ENCODE peak calls at places on chromosomes 13 and 19, in six cellular contexts. T is heart right ventricle, G is osteoblast, M is pancreas, P is left lung, H is breast epithelium. L is an unnamed sample.

GRCh38 chr13:74907788-74908187 is 574.2 kb downstream of the TBC1D4 start:
- DNase-seq in T (no peak), G (no peak), M (no peak), P (no peak), H (no peak), L (no peak)

GRCh38 chr19:23972161-23972560 is 57.5 kb downstream of the ZNF726 start:
- DNase-seq in T (no peak), G (no peak), M (no peak), P (peak), H (no peak), L (no peak)

GRCh38 chr19:18521692-18522123 is at the start of gene ELL:
- DNase-seq in T (no peak), G (peak), M (no peak), P (no peak), H (no peak), L (no peak)

GRCh38 chr13:55583953-55584593 is 1556.6 kb upstream of the PRR20A start:
- DNase-seq in T (no peak), G (peak), M (no peak), P (no peak), H (no peak), L (no peak)

GRCh38 chr13:109157275-109157674 is 527.9 kb downstream of the MYO16 start:
- DNase-seq in T (no peak), G (no peak), M (no peak), P (no peak), H (no peak), L (no peak)

GRCh38 chr19:47445527-47445926 is 26.2 kb downstream of the SLC8A2 start:
- DNase-seq in T (no peak), G (no peak), M (no peak), P (no peak), H (no peak), L (no peak)

GRCh38 chr19:41226053-41226873 is 7.2 kb downstream of the AXL start:
- DNase-seq in T (peak), G (peak), M (peak), P (peak), H (peak), L (peak)

GRCh38 chr19:33814181-33815165 is 17.8 kb downstream of the KCTD15 start:
- DNase-seq in T (no peak), G (peak), M (no peak), P (no peak), H (peak), L (no peak)

GRCh38 chr13:43304945-43305344 is 281.6 kb downstream of the DNAJC15 start:
- DNase-seq in T (no peak), G (no peak), M (no peak), P (no peak), H (no peak), L (no peak)

GRCh38 chr19:33406521-33407139 is 33.1 kb downstream of the CEBPG start:
- DNase-seq in T (peak), G (peak), M (peak), P (peak), H (no peak), L (peak)

DNA sequence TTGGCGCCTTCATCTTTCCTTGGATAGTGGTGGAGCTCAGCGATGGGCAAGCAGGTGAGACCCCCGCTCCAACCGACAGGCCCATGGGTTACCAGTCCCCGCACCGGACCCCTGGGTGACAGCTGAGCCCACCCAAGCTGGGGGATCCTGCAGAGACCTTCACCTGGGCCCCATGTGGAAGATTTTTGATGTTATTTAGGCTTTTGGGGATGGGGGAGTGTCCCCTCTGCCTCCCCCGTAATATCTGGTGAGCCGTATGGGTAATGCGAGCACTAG is 4.9 kb upstream of the LILRA5 start:
- DNase-seq in T (no peak), G (no peak), M (no peak), P (no peak), H (no peak), L (no peak)
- H3K4me3 ChIP-seq in T (no peak), G (no peak), M (no peak), P (no peak), H (no peak), L (no peak)

DNA sequence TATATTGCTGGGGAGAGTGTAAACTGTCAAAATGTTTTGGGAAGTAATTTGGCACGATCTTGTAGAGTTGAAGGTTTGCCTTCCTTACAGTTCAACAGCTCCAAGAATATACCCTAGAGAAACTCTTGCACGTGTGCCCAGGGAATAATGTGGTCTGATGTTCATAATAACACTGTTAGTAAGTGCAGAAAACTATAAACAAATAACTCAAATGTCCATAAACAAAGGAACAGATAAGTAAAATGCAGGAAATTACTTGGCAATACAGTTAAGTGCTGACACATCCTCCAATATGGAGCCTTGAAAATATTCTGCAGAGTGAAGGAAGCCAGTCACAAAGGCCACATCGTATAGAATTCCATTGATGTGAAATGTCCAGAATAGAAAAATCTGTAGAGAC is 127.3 kb upstream of the UBL3 start:
- DNase-seq in T (no peak), G (no peak), M (no peak), P (no peak), H (no peak), L (no peak)
- H3K27ac ChIP-seq in T (no peak), G (no peak), M (no peak), P (no peak), H (no peak), L (no peak)

GRCh38 chr13:48775804-48776203 is 122.1 kb downstream of the CYSLTR2 start:
- DNase-seq in T (no peak), G (no peak), M (no peak), P (no peak), H (no peak), L (no peak)

GRCh38 chr13:48776396-48776795 is 122.7 kb downstream of the CYSLTR2 start:
- DNase-seq in T (no peak), G (no peak), M (no peak), P (no peak), H (no peak), L (no peak)

GRCh38 chr13:48772908-48773307 is 119.2 kb downstream of the CYSLTR2 start:
- DNase-seq in T (no peak), G (no peak), M (no peak), P (no peak), H (no peak), L (no peak)

GRCh38 chr13:48775285-48775684 is 121.6 kb downstream of the CYSLTR2 start:
- DNase-seq in T (no peak), G (no peak), M (no peak), P (no peak), H (no peak), L (no peak)

DNA sequence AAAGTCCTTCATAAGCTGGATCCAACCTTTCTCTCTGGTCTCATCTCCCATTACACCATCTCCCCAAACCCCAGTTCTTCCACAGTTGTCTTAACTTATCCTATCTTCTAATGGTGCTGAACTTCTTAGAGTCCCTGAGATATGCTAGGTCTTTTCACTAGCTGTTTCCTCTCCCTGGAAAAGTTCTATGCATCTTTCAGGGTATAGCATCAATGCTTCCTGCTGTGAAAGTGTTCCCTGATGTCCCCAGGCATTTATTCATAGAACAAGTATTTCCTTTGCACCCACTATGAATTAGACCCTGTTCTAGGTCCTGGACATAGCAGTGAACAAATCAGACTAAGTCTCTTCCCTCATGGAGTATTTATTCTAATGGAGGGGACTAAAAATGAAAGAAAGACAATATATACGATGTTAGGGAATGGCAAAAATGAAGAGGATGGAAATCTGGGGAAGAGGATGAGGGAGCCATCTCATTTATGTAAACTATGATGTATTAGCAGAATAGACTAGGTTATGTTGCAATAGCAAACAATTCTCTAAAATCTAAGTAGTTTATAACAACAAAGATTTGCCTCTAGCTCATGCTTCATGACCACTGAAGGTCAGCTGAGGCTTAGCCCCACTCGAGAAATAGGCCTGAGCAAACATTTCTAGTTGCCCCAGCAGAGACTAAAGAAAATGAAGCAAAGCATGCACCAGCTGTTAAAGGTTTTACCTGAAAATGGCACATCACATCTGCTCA is 120.0 kb downstream of the CYSLTR2 start:
- DNase-seq in T (no peak), G (no peak), M (no peak), P (no peak), H (no peak), L (no peak)
- H3K4me3 ChIP-seq in T (no peak), G (no peak), M (no peak), P (no peak), H (no peak), L (no peak)

GRCh38 chr19:1093330-1093729 is 1.8 kb downstream of the POLR2E start:
- DNase-seq in T (no peak), G (no peak), M (no peak), P (no peak), H (no peak), L (no peak)

GRCh38 chr19:1094978-1095701 is at the start of gene POLR2E:
- DNase-seq in T (peak), G (peak), M (peak), P (peak), H (peak), L (peak)

GRCh38 chr19:1094655-1094977 is 559 bp downstream of the POLR2E start:
- DNase-seq in T (no peak), G (no peak), M (no peak), P (no peak), H (no peak), L (no peak)

GRCh38 chr19:1091544-1092175 is 3.5 kb downstream of the POLR2E start:
- DNase-seq in T (no peak), G (no peak), M (no peak), P (no peak), H (no peak), L (no peak)

DNA sequence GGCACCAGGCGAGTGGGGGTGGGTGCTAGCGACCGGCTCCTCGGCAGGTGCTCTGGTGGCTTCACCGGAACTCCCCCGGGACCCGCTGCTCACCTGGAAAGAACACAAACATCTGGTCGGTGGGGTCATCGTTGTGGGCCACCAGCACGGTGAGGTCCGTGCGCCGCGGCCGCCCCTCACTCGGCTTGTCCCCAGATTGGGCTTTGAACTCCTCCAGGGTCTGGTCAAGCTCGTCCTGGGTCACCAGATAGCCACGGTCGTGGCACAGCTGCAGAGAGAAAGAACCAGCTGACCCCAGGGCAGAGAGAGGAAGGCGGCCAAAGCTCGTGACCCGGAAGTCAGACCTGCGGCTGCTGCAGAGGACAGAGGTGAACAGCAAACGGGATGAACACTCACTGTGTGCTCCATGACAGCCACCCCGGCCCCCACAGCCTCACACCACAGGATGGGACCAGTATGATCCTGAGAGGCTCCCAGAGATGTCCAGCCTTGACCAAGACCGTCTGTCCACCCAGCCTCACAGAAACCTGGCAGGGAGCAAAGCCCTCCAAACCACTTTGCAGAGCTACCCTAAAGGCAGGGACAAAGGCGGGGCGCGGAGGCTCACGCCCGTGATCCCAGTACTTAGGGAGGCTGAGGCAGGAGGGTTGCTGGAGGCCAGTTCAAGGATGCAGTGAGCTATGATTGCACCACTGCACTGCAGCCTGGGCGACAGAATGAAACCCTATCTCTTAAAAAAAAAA is 1.2 kb downstream of the POLR2E start:
- DNase-seq in T (no peak), G (no peak), M (peak), P (no peak), H (no peak), L (no peak)
- H3K27ac ChIP-seq in T (peak), G (peak), M (no peak), P (peak), H (peak), L (peak)

GRCh38 chr13:40102854-40103253 is 447.4 kb downstream of the COG6 start:
- DNase-seq in T (no peak), G (peak), M (no peak), P (peak), H (no peak), L (peak)
- H3K4me3 ChIP-seq in T (no peak), G (no peak), M (no peak), P (no peak), H (no peak), L (no peak)

DNA sequence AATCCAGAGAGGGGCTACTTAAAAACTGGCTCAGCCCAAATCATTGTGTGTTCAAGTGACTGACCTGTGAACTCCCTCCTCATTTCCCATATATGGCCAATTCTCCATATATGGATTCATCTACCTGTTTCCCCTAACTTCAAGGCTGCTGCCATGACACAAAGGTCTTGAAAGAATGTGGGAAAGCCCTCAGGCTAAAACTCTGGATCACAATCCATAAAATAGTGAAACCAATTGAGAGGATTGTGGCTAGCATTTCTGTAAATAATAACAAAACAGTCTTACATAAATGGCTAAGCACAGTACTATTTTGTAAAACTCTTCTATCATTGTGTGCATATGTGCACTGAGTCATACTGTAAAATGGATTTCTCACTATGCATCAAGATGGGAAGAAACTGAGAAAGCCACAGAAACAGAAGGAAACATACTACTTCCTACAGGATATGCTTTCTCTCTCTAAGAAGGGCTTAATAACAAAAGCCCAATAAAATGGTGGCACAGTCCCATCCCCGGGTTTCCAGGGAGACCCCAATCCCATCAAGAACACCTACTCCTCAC is 80.5 kb downstream of the FOXO1 start:
- DNase-seq in T (no peak), G (no peak), M (no peak), P (no peak), H (no peak), L (no peak)
- H3K27ac ChIP-seq in T (peak), G (no peak), M (no peak), P (peak), H (no peak), L (no peak)

GRCh38 chr13:44373601-44374347 is at the start of gene SERP2:
- DNase-seq in T (peak), G (peak), M (peak), P (peak), H (no peak), L (no peak)
- H3K4me3 ChIP-seq in T (peak), G (peak), M (peak), P (peak), H (peak), L (no peak)